ENCODE peak calls at places on chromosome 19, in six cellular contexts. B is GM06990, W is pancreas, U is foreskin fibroblast, H is left ventricle myocardium inferior, R is OCI-LY7. Q is an unnamed sample.

GRCh38 chr19:13955662-13956364 is 3.5 kb downstream of the DCAF15 start:
- DNase-seq in H (no peak), W (no peak), R (no peak), B (no peak), U (no peak), Q (no peak)

GRCh38 chr19:18349524-18350128 is 9.2 kb downstream of the PGPEP1 start:
- DNase-seq in R (peak), B (no peak), W (peak), H (no peak), U (peak), Q (no peak)

GRCh38 chr19:17450264-17451075 is 2.0 kb upstream of the TMEM221 start:
- DNase-seq in W (no peak), U (no peak), B (peak), R (no peak), H (no peak), Q (peak)

GRCh38 chr19:14774373-14774772 is 4.0 kb downstream of the ADGRE2 start:
- DNase-seq in B (no peak), W (no peak), R (no peak), U (no peak), H (no peak), Q (no peak)

GRCh38 chr19:6047741-6048231 is 62.5 kb downstream of the RFX2 start:
- DNase-seq in R (peak), B (no peak), W (no peak), H (no peak), U (peak), Q (no peak)

GRCh38 chr19:45575216-45575615 is 9.4 kb downstream of the OPA3 start:
- DNase-seq in R (no peak), B (no peak), W (no peak), H (no peak), U (no peak), Q (no peak)

GRCh38 chr19:10104665-10105221 is 1.4 kb upstream of the PPAN start:
- DNase-seq in B (peak), W (no peak), U (no peak), H (no peak), R (peak), Q (peak)

GRCh38 chr19:10681658-10682057 is 19.6 kb upstream of the QTRT1 start:
- DNase-seq in H (no peak), U (no peak), B (no peak), R (no peak), W (no peak), Q (no peak)

GRCh38 chr19:45729774-45730388 is 815 bp downstream of the FBXO46 start:
- DNase-seq in W (no peak), U (peak), R (no peak), B (no peak), H (no peak), Q (no peak)

GRCh38 chr19:32404939-32405430 is 585 bp upstream of the DPY19L3 start:
- DNase-seq in W (peak), B (no peak), R (peak), H (peak), U (peak), Q (no peak)

GRCh38 chr19:16076958-16077611 is 790 bp downstream of the TPM4 start:
- DNase-seq in U (peak), R (peak), W (peak), H (peak), B (no peak), Q (no peak)

GRCh38 chr19:45125975-45126493 is 33.1 kb downstream of the PPP1R37 start:
- DNase-seq in H (peak), W (no peak), R (peak), B (peak), U (peak), Q (no peak)

GRCh38 chr19:46355234-46355990 is 8.5 kb downstream of the PPP5C start:
- DNase-seq in B (no peak), R (no peak), W (no peak), H (no peak), U (no peak), Q (no peak)

GRCh38 chr19:35978271-35978670 is 16.7 kb upstream of the SDHAF1 start:
- DNase-seq in H (no peak), R (no peak), U (no peak), B (no peak), W (no peak), Q (no peak)

GRCh38 chr19:9883231-9883758 is 48.2 kb downstream of the PIN1 start:
- DNase-seq in R (no peak), H (no peak), W (no peak), B (no peak), U (no peak), Q (no peak)

GRCh38 chr19:50414850-50415660 is 3.7 kb upstream of the SPIB start:
- DNase-seq in R (peak), U (peak), H (peak), W (peak), B (peak), Q (no peak)

GRCh38 chr19:10290439-10290875 is 705 bp downstream of the ICAM5 start:
- DNase-seq in H (no peak), U (peak), B (no peak), R (no peak), W (no peak), Q (no peak)

GRCh38 chr19:45470147-45471081 is 2.6 kb downstream of the FOSB start:
- DNase-seq in R (no peak), W (peak), U (peak), H (no peak), B (no peak), Q (no peak)

GRCh38 chr19:33621811-33622504 is at the start of gene CHST8:
- DNase-seq in R (no peak), U (peak), W (no peak), H (peak), B (no peak), Q (no peak)

GRCh38 chr19:13744179-13744578 is 20.1 kb upstream of the MRI1 start:
- DNase-seq in B (no peak), W (no peak), H (no peak), R (no peak), U (no peak), Q (no peak)

GRCh38 chr19:35264281-35265125 is 4.3 kb upstream of the USF2 start:
- DNase-seq in U (no peak), W (peak), R (no peak), B (no peak), H (no peak), Q (no peak)

GRCh38 chr19:30681162-30681996 is 309.2 kb downstream of the ZNF536 start:
- DNase-seq in U (no peak), W (no peak), B (no peak), R (no peak), H (no peak), Q (no peak)

GRCh38 chr19:53177986-53178385 is 15.2 kb downstream of the ZNF665 start:
- DNase-seq in B (no peak), W (no peak), U (peak), R (no peak), H (no peak), Q (no peak)

GRCh38 chr19:16886305-16886880 is 2.4 kb upstream of the F2RL3 start:
- DNase-seq in H (peak), U (peak), W (no peak), R (no peak), B (no peak), Q (no peak)

GRCh38 chr19:30498707-30499106 is 126.5 kb downstream of the ZNF536 start:
- DNase-seq in H (no peak), R (no peak), B (no peak), W (no peak), U (no peak), Q (no peak)

GRCh38 chr19:11092181-11092538 is 2.9 kb downstream of the LDLR start:
- DNase-seq in W (no peak), R (no peak), U (peak), H (no peak), B (no peak), Q (no peak)

GRCh38 chr19:30450945-30451344 is 78.8 kb downstream of the ZNF536 start:
- DNase-seq in B (no peak), R (no peak), W (no peak), U (peak), H (no peak), Q (no peak)

GRCh38 chr19:34348899-34349487 is 16.0 kb upstream of the GPI start:
- DNase-seq in B (no peak), U (no peak), H (no peak), W (peak), R (no peak), Q (no peak)

GRCh38 chr19:10086032-10086903 is at the start of gene SHFL:
- DNase-seq in B (peak), W (peak), R (peak), U (peak), H (peak), Q (peak)

GRCh38 chr19:11321206-11322126 is 18.0 kb downstream of the RAB3D start:
- DNase-seq in B (no peak), U (no peak), W (no peak), H (no peak), R (no peak), Q (no peak)

GRCh38 chr19:49983645-49984229 is 22.8 kb upstream of the SIGLEC11 start:
- DNase-seq in U (peak), R (peak), W (no peak), H (peak), B (no peak), Q (no peak)

GRCh38 chr19:58586131-58586765 is 13.1 kb upstream of the MZF1 start:
- DNase-seq in W (no peak), H (no peak), U (no peak), B (no peak), R (no peak), Q (no peak)

GRCh38 chr19:294341-294818 is 3.2 kb upstream of the PLPP2 start:
- DNase-seq in H (no peak), W (peak), B (no peak), U (peak), R (no peak), Q (no peak)

GRCh38 chr19:6015841-6016545 is 38.1 kb upstream of the RANBP3 start:
- DNase-seq in R (no peak), W (peak), B (no peak), H (no peak), U (no peak), Q (no peak)

GRCh38 chr19:4524808-4525562 is 6.7 kb upstream of the PLIN4 start:
- DNase-seq in H (peak), R (peak), B (no peak), W (peak), U (peak), Q (no peak)

GRCh38 chr19:13864513-13865242 is 12.3 kb upstream of the NANOS3 start:
- DNase-seq in R (no peak), W (peak), B (no peak), H (no peak), U (no peak), Q (no peak)

GRCh38 chr19:11196406-11197287 is 698 bp downstream of the KANK2 start:
- DNase-seq in H (peak), R (peak), B (no peak), U (peak), W (peak), Q (no peak)

GRCh38 chr19:13526552-13526951 is 20.3 kb upstream of the CACNA1A start:
- DNase-seq in H (no peak), U (peak), R (peak), W (no peak), B (no peak), Q (no peak)

GRCh38 chr19:57317503-57317902 is 2.8 kb upstream of the ZNF543 start:
- DNase-seq in U (peak), W (no peak), H (no peak), B (no peak), R (no peak), Q (no peak)
- H3K4me3 ChIP-seq in U (peak), W (no peak), H (peak), B (no peak), R (no peak), Q (no peak)

GRCh38 chr19:2867025-2867991 is at the start of gene ZNF556:
- DNase-seq in R (peak), H (no peak), U (no peak), W (peak), B (no peak), Q (no peak)

GRCh38 chr19:2865334-2866221 is 1.6 kb upstream of the ZNF556 start:
- DNase-seq in W (no peak), H (no peak), R (no peak), B (no peak), U (no peak), Q (no peak)

GRCh38 chr19:2869618-2870017 is 2.5 kb downstream of the ZNF556 start:
- DNase-seq in B (no peak), R (no peak), H (no peak), U (no peak), W (no peak), Q (no peak)

GRCh38 chr19:2863818-2864217 is 3.3 kb upstream of the ZNF556 start:
- DNase-seq in R (no peak), W (no peak), U (no peak), H (no peak), B (no peak), Q (no peak)

GRCh38 chr19:2866495-2867024 is 575 bp upstream of the ZNF556 start:
- DNase-seq in B (no peak), W (no peak), U (no peak), R (no peak), H (no peak), Q (no peak)
- H3K4me3 ChIP-seq in B (no peak), W (no peak), U (no peak), R (no peak), H (no peak), Q (no peak)

DNA sequence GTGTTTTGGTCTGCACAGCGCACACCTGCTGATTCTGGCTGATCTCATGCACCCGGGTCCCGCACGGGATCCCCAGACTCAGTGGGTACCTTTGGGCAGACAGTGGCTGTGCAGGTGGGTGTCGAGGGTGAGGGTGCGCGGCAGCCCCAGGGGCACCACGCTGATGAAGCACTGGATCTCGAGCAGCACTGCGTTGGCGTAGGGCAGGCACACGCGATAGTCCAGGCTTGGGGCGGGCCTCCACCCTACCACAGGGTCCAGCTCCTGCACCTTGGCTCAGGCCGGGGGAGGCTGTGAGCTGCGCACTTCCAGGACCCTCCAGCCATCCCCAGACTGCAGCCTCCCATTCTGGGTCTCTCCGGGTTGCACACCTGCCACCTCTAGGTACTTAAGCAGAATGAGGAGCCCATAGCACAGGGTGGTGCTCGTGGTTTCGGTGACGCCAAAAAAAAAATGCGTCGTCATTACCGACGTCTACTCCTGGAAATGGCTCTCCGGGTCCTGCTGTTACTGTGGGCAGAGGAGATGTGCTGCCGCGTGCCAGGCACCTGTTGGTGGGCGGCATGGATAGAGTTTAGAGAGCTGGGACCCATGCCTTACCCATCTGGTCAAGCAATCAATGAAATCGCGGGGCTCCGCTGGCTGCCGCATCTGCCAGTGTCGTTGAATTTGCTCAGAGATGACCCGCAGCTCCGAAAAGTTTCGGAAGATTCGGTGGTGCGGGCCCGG is 10.5 kb downstream of the EGLN2 start:
- DNase-seq in H (no peak), B (no peak), W (no peak), R (no peak), U (no peak), Q (no peak)
- H3K4me3 ChIP-seq in H (peak), B (no peak), W (no peak), R (no peak), U (no peak), Q (no peak)

GRCh38 chr19:48618278-48618915 is 581 bp downstream of the RPL18 start:
- DNase-seq in U (no peak), B (no peak), R (no peak), W (peak), H (no peak), Q (no peak)
- H3K4me3 ChIP-seq in U (peak), B (peak), R (peak), W (peak), H (peak), Q (peak)

DNA sequence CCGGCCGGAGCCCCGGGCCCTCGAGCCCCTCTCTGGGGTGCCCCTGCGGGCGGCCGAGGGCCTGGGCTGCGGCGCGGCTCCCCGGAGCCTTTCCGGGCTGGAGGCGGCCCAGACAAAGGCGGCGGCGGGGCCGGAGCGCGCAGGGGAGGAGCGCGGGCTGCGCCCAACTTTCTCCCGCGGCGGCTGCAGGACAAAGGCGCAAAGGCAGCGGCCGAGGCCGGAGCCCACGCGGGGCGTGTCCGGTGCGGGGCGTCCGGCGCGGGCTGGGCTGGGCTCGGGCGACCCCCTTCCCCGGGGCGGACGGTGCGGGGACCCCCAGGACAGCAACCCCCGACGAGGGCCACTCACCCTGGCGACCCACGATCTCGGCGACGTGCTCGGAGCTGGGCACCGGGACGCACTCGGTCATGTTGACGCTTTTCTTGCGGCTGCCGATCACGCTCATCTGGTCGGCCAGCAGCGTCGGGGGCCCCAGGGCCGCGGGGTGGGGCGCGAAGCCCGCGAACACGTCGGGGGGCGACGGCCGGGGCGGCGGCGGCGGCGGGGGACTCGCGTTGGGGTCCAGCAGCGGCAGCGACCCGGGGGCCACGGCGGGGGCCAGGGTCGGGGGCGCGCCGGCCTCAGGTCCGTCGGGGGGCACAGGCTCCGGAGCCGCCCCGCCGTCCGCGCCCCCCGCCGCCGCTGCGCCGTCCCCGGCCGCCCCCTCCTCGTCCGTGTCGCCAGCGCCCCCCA is 843 bp downstream of the MEX3D start:
- DNase-seq in H (peak), B (no peak), U (no peak), R (no peak), W (peak), Q (no peak)
- H3K4me3 ChIP-seq in H (peak), B (no peak), U (peak), R (peak), W (peak), Q (peak)

GRCh38 chr19:47520839-47521238 is 6.0 kb upstream of the NAPA start:
- DNase-seq in U (no peak), B (no peak), H (no peak), R (no peak), W (no peak), Q (no peak)
- H3K4me3 ChIP-seq in U (no peak), B (no peak), H (no peak), R (no peak), W (no peak), Q (no peak)

Q was measured in GM12864.